ENCODE peak calls at places on chromosomes 4 and X, in ten cellular contexts. D, C, H, I, N, W, P, Z, R and K are unnamed samples.

GRCh38 chr4:766152-766515 is 59.8 kb downstream of the CPLX1 start:
- DNase-seq in D (no peak), C (no peak), H (no peak), I (no peak), N (no peak), W (no peak), P (no peak), Z (peak), R (no peak), K (no peak)

GRCh38 chr4:54542540-54543041 is 115.2 kb upstream of the KIT start:
- DNase-seq in D (no peak), C (no peak), H (no peak), I (no peak), N (no peak), W (no peak), P (peak), Z (peak), R (no peak), K (no peak)

GRCh38 chr4:72505314-72505744 is 63.7 kb downstream of the ADAMTS3 start:
- DNase-seq in D (no peak), C (no peak), H (peak), I (no peak), N (no peak), W (peak), P (peak), Z (peak), R (no peak), K (peak)

GRCh38 chr4:120977435-120977997 is 55.0 kb upstream of the PRDM5 start:
- DNase-seq in D (no peak), C (peak), H (no peak), I (no peak), N (no peak), W (peak), P (peak), Z (peak), R (no peak), K (peak)

GRCh38 chr4:147727476-147728028 is 4.3 kb upstream of the ARHGAP10 start:
- DNase-seq in D (no peak), C (no peak), H (no peak), I (no peak), N (no peak), W (no peak), P (no peak), Z (no peak), R (no peak), K (peak)

GRCh38 chr4:151719045-151719743 is 41.6 kb downstream of the GATB start:
- DNase-seq in D (no peak), C (no peak), H (no peak), I (no peak), N (no peak), W (no peak), P (peak), Z (no peak), R (no peak), K (no peak)

GRCh38 chr4:127055349-127055748 is 577.4 kb upstream of the INTU start:
- DNase-seq in D (no peak), C (no peak), H (no peak), I (no peak), N (no peak), W (peak), P (no peak), Z (no peak), R (no peak), K (peak)

GRCh38 chrX:129360175-129360574 is 163.1 kb downstream of the SMARCA1 start:
- DNase-seq in D (peak), C (no peak), H (peak), I (no peak), N (peak), W (no peak), P (peak), Z (peak), R (no peak), K (peak)

GRCh38 chr4:17316566-17316965 is 195.3 kb downstream of the QDPR start:
- DNase-seq in D (no peak), C (no peak), H (no peak), I (no peak), N (no peak), W (peak), P (no peak), Z (no peak), R (no peak), K (no peak)

GRCh38 chrX:73561791-73562190 is 1.2 kb upstream of the CHIC1 start:
- DNase-seq in D (no peak), C (no peak), H (no peak), I (no peak), N (no peak), W (no peak), P (no peak), Z (peak), R (no peak), K (peak)

GRCh38 chr4:102715057-102715456 is 45.7 kb downstream of the MANBA start:
- DNase-seq in D (no peak), C (no peak), H (no peak), I (no peak), N (no peak), W (no peak), P (no peak), Z (peak), R (no peak), K (peak)

GRCh38 chrX:130114141-130114561 is 3.9 kb upstream of the ELF4 start:
- DNase-seq in D (no peak), C (no peak), H (no peak), I (no peak), N (no peak), W (no peak), P (no peak), Z (no peak), R (no peak), K (no peak)

GRCh38 chrX:9953396-9953795 is 13.8 kb upstream of the CLDN34 start:
- DNase-seq in D (no peak), C (no peak), H (no peak), I (no peak), N (no peak), W (no peak), P (no peak), Z (no peak), R (no peak), K (no peak)

GRCh38 chr4:97987019-97987648 is 156.1 kb downstream of the STPG2 start:
- DNase-seq in D (no peak), C (no peak), H (no peak), I (no peak), N (no peak), W (no peak), P (peak), Z (no peak), R (no peak), K (no peak)

GRCh38 chrX:71514367-71515038 is 18.4 kb upstream of the OGT start:
- DNase-seq in D (no peak), C (no peak), H (no peak), I (no peak), N (no peak), W (no peak), P (no peak), Z (no peak), R (no peak), K (no peak)

GRCh38 chr4:93337196-93337595 is 491.4 kb upstream of the ATOH1 start:
- DNase-seq in D (no peak), C (no peak), H (no peak), I (no peak), N (no peak), W (no peak), P (no peak), Z (no peak), R (no peak), K (no peak)

GRCh38 chrX:50905334-50905733 is 5.2 kb upstream of the BMP15 start:
- DNase-seq in D (no peak), C (no peak), H (no peak), I (no peak), N (no peak), W (no peak), P (peak), Z (no peak), R (no peak), K (no peak)

GRCh38 chr4:3779509-3779908 is 13.3 kb downstream of the ADRA2C start:
- DNase-seq in D (no peak), C (no peak), H (no peak), I (no peak), N (no peak), W (no peak), P (no peak), Z (no peak), R (no peak), K (no peak)

GRCh38 chr4:174265917-174266316 is 17.6 kb downstream of the FBXO8 start:
- DNase-seq in D (no peak), C (no peak), H (no peak), I (no peak), N (no peak), W (no peak), P (no peak), Z (no peak), R (no peak), K (no peak)

GRCh38 chr4:143352052-143352451 is 15.4 kb downstream of the GAB1 start:
- DNase-seq in D (no peak), C (no peak), H (no peak), I (no peak), N (no peak), W (no peak), P (no peak), Z (no peak), R (no peak), K (no peak)
- H3K4me3 ChIP-seq in D (no peak), C (no peak), H (peak), I (no peak), N (no peak), W (no peak), P (no peak), Z (no peak), R (no peak), K (no peak)

GRCh38 chr4:25451676-25452075 is 74.6 kb downstream of the ANAPC4 start:
- DNase-seq in D (no peak), C (no peak), H (no peak), I (no peak), N (no peak), W (no peak), P (no peak), Z (no peak), R (no peak), K (no peak)

GRCh38 chr4:25454491-25454890 is 77.4 kb downstream of the ANAPC4 start:
- DNase-seq in D (no peak), C (no peak), H (no peak), I (no peak), N (no peak), W (no peak), P (no peak), Z (no peak), R (no peak), K (no peak)

GRCh38 chr4:25452081-25452480 is 75.0 kb downstream of the ANAPC4 start:
- DNase-seq in D (no peak), C (no peak), H (no peak), I (no peak), N (no peak), W (no peak), P (no peak), Z (no peak), R (no peak), K (no peak)

DNA sequence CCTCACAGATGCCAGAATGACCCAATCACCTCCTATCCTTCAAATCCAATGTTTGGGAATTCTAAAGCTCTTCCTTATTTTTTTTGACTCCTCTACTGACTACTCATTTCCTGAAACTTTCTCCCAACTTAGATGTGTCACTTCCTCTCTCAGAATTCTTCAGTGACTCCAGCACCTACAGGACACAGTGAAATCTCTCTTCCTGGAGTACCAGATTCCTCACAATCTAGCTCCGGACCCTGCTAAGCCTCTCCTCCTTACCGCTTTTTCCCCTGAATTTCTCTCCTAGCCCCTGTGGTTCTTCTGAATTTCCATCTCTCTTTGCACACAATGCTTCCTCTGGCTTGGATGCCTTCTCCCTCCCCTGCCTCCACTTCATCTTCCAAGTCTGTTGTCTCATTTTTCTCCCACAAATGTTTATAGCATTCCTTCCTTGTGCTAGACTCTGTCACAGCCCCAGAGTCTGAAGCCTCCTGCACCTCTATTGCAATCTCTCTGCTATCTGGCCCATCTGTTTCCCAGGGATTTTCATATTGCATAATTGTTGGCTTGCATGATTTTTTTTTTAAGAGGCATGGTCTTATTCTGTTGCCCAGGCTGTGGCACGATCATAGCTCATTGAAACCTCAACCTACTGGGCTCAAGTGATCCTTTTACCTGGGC is 80.1 kb downstream of the ANAPC4 start:
- DNase-seq in D (no peak), C (peak), H (no peak), I (no peak), N (no peak), W (no peak), P (no peak), Z (no peak), R (no peak), K (peak)
- TF ChIP-seq CTCF in D (no peak), C (no peak), H (no peak), I (no peak), N (no peak), W (no peak), P (no peak), Z (no peak), R (no peak), K (no peak)

DNA sequence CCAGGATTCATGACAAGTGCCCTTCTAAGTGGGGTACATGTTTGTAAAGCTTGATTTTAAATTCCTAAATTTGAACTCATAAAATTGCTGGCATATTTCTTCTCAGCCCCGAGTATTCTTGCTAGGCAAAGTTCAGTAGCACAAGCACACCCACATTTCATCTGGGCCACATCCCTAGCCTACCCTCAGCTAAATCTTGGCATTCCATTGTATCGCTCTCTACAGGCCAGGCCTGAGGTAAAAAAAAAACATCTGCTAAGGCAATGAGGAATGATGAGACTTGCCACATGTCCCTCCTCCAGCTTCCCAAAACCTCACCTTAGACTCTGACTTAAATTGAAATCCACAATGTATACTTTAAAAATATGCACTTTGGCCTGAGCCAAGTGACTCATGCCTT is 51.4 kb upstream of the VCX3B start:
- DNase-seq in D (no peak), C (no peak), H (no peak), I (no peak), N (no peak), W (no peak), P (no peak), Z (no peak), R (no peak), K (no peak)
- H3K4me3 ChIP-seq in D (no peak), C (no peak), H (no peak), I (no peak), N (no peak), W (no peak), P (no peak), Z (no peak), R (no peak), K (no peak)

GRCh38 chr4:64721106-64721505 is 311.9 kb upstream of the TECRL start:
- DNase-seq in D (no peak), C (no peak), H (no peak), I (no peak), N (no peak), W (no peak), P (no peak), Z (no peak), R (no peak), K (no peak)

GRCh38 chr4:64713256-64713840 is 304.1 kb upstream of the TECRL start:
- DNase-seq in D (no peak), C (no peak), H (no peak), I (no peak), N (no peak), W (no peak), P (peak), Z (peak), R (no peak), K (peak)

GRCh38 chr4:64718091-64718490 is 308.8 kb upstream of the TECRL start:
- DNase-seq in D (no peak), C (no peak), H (no peak), I (no peak), N (no peak), W (no peak), P (peak), Z (no peak), R (no peak), K (no peak)

DNA sequence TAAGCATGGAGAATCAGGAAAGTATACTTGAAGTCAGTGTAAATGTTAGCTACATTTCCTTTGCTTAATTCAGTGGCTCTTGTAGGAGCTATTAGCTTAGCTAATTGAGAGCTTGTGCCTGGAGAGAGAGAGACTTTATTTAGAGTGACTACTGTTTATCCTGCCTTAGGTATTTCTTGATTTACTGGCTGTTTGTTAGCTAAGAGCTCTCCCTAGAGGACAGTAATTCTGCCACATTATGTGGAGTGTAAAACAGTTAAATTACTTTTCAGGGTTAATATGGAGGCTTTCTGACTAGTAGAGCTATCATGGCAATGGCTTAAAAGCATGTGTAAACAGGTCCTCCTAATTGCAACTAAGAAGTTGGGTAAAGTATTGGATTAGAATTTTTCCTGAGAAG is 306.5 kb upstream of the TECRL start:
- DNase-seq in D (no peak), C (no peak), H (no peak), I (no peak), N (no peak), W (no peak), P (no peak), Z (no peak), R (no peak), K (no peak)
- TF ChIP-seq CTCF in D (no peak), C (no peak), H (no peak), I (no peak), N (no peak), W (no peak), P (peak), Z (no peak), R (no peak), K (no peak)